ENCODE peak calls at places on chromosome 10, in five cellular contexts. W, R, I, L and Z are unnamed samples.

GRCh38 chr10:63105811-63106755 is 27.0 kb upstream of the NRBF2 start:
- DNase-seq in L (no peak), R (no peak), W (peak; percentile 57), I (no peak), Z (no peak)

GRCh38 chr10:27368706-27369105 is 128.1 kb upstream of the ACBD5 start:
- DNase-seq in R (no peak), L (no peak), I (no peak), W (no peak), Z (no peak)

GRCh38 chr10:110479710-110480109 is 18.0 kb upstream of the DUSP5 start:
- DNase-seq in W (no peak), L (no peak), R (no peak), I (no peak), Z (no peak)

GRCh38 chr10:1377756-1378397 is 321.7 kb downstream of the WDR37 start:
- DNase-seq in L (no peak), I (no peak), R (peak; percentile 2), W (no peak), Z (peak; percentile 5)

GRCh38 chr10:71483871-71484270 is 87.2 kb downstream of the CDH23 start:
- DNase-seq in R (no peak), I (no peak), W (no peak), L (no peak), Z (no peak)

GRCh38 chr10:104735036-104735435 is 93.9 kb downstream of the SORCS3 start:
- DNase-seq in L (no peak), R (peak; percentile 19), W (no peak), I (no peak), Z (no peak)

GRCh38 chr10:70756710-70757360 is 28.3 kb downstream of the TBATA start:
- DNase-seq in L (no peak), W (no peak), I (no peak), R (no peak), Z (no peak)

GRCh38 chr10:1063232-1063862 is 7.2 kb downstream of the WDR37 start:
- DNase-seq in I (no peak), R (no peak), W (no peak), L (no peak), Z (no peak)

GRCh38 chr10:48633381-48634197 is 28.7 kb upstream of the ARHGAP22 start:
- DNase-seq in I (no peak), R (no peak), W (no peak), L (no peak), Z (no peak)

GRCh38 chr10:122492955-122493597 is 31.7 kb downstream of the HTRA1 start:
- DNase-seq in R (no peak), L (no peak), I (no peak), W (peak; percentile 60), Z (no peak)

GRCh38 chr10:4067552-4068254 is 282.7 kb upstream of the KLF6 start:
- DNase-seq in I (peak; percentile 33), W (no peak), L (peak; percentile 6), R (no peak), Z (no peak)

GRCh38 chr10:133379152-133379800 is at the start of gene PAOX:
- DNase-seq in I (peak; percentile 84), W (peak; percentile 73), R (peak; percentile 53), L (peak; percentile 67), Z (peak; percentile 85)

GRCh38 chr10:129094813-129095212 is 372.2 kb upstream of the MGMT start:
- DNase-seq in L (no peak), R (no peak), W (no peak), I (no peak), Z (no peak)